ENCODE peak calls at places on chromosomes 13 and 19, in ten cellular contexts. X, Y, W, I, L, U, N, M, H and P are unnamed samples.

GRCh38 chr19:34222386-34222785 is 32.0 kb upstream of the GARRE1 start:
- DNase-seq in N (no peak), L (no peak), H (no peak), U (no peak), W (no peak), X (no peak), Y (no peak), M (no peak), I (no peak), P (no peak)

GRCh38 chr19:44865196-44865767 is 19.2 kb downstream of the NECTIN2 start:
- DNase-seq in M (no peak), N (no peak), U (no peak), L (no peak), H (no peak), W (no peak), I (no peak), Y (no peak), X (no peak), P (no peak)

GRCh38 chr19:51511353-51511752 is 9.8 kb upstream of the SIGLEC12 start:
- DNase-seq in L (no peak), I (no peak), X (no peak), U (no peak), Y (no peak), W (no peak), H (peak), M (peak), N (no peak), P (no peak)

GRCh38 chr19:35264281-35265125 is 4.3 kb upstream of the USF2 start:
- DNase-seq in N (peak), L (no peak), M (peak), X (peak), I (peak), H (no peak), Y (peak), W (no peak), U (no peak), P (peak)

GRCh38 chr19:45761714-45762113 is 7.3 kb downstream of the SIX5 start:
- DNase-seq in U (no peak), L (no peak), H (no peak), W (no peak), I (peak), Y (no peak), N (no peak), M (no peak), X (no peak), P (no peak)

GRCh38 chr19:29645911-29646310 is 19.4 kb upstream of the PLEKHF1 start:
- DNase-seq in X (peak), Y (no peak), W (peak), L (no peak), U (peak), N (no peak), M (no peak), I (no peak), H (no peak), P (no peak)

GRCh38 chr13:104584481-104584880 is 1518.3 kb upstream of the SLC10A2 start:
- DNase-seq in N (no peak), L (no peak), H (no peak), I (no peak), X (no peak), U (no peak), W (no peak), M (no peak), Y (no peak), P (no peak)

GRCh38 chr13:27712421-27712820 is 79.9 kb upstream of the GSX1 start:
- DNase-seq in I (no peak), W (peak), H (no peak), U (peak), X (no peak), L (no peak), M (no peak), N (peak), Y (no peak), P (no peak)

GRCh38 chr13:33057019-33057785 is 41.0 kb downstream of the KL start:
- DNase-seq in L (no peak), U (peak), N (no peak), X (no peak), W (no peak), Y (no peak), I (no peak), H (peak), M (no peak), P (no peak)

GRCh38 chr13:49932066-49932465 is 4.1 kb downstream of the SPRYD7 start:
- DNase-seq in N (no peak), I (no peak), U (no peak), M (no peak), W (no peak), Y (no peak), H (no peak), L (no peak), X (no peak), P (no peak)

DNA sequence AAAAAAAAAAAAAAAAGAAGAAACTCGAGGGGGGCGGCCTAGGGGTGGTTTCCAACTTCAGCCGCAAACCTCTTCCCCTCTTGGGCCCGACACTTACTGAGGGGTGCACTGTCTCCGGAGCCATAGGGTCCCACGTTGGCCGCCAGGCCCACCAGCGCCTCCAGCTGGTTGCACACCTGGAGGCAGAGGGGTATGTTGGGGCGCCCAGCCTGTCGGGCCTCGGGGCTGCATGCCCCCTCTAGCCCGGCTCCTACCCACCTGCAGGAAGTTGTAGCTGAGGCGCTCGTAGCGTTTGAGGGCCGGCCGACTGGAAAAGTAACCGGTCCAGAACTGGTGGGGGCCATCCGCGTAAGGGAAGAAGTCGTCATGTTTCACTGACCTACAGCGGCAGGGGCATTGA is 8.6 kb downstream of the MAN2B1 start:
- DNase-seq in U (no peak), N (no peak), M (no peak), Y (no peak), I (no peak), H (no peak), W (no peak), L (no peak), X (peak), P (no peak)
- TF ChIP-seq CTCF in U (no peak), N (no peak), M (no peak), Y (no peak), I (no peak), H (peak), W (no peak), L (no peak), X (no peak), P (no peak)

GRCh38 chr19:54179262-54179587 is 6.3 kb upstream of the TMC4 start:
- DNase-seq in N (no peak), U (no peak), Y (peak), H (no peak), X (no peak), W (no peak), L (no peak), I (no peak), M (no peak), P (no peak)

GRCh38 chr19:54183431-54183830 is 5.9 kb downstream of the MBOAT7 start:
- DNase-seq in M (no peak), I (peak), X (peak), L (no peak), N (no peak), U (no peak), W (no peak), Y (peak), H (no peak), P (no peak)

GRCh38 chr19:54178581-54179261 is 5.8 kb upstream of the TMC4 start:
- DNase-seq in W (no peak), M (peak), N (no peak), L (no peak), I (peak), U (no peak), Y (peak), H (peak), X (no peak), P (no peak)

GRCh38 chr19:54180691-54181091 is 7.7 kb upstream of the TMC4 start:
- DNase-seq in U (no peak), W (no peak), I (peak), L (no peak), N (no peak), Y (peak), M (no peak), X (no peak), H (no peak), P (no peak)

DNA sequence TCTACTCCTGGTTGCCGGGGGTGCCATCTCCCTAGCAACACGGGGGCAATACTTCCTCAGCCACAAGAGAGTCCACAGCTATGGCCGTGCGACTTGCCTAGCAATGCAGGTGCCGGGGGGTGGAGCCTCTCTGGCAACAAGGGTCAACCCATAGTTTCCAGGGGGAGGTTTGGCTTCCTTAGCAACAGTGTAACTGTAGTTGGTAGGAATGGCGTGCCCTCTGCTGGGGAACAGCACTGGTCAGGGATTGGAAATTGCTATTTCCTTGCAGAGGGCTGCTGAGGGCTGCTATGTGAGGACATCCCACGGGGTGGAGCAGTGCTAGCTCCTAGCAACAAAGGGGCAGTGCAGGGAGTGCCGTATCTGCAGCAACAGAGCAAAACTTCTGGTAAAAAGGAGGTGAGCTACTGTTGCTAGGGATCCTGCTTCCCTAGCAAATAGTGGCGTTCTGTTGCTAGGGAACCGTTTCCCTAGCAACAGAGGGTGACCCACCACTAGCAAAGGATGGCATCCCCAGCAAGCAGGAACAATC is 7.0 kb upstream of the TMC4 start:
- DNase-seq in I (peak), W (no peak), X (no peak), H (peak), Y (peak), L (peak), N (peak), U (no peak), M (peak), P (no peak)
- TF ChIP-seq CTCF in I (no peak), W (no peak), X (no peak), H (peak), Y (peak), L (peak), N (peak), U (no peak), M (no peak), P (no peak)

GRCh38 chr19:55638864-55639359 is 1.9 kb upstream of the ZNF580 start:
- DNase-seq in H (peak), L (no peak), W (peak), N (no peak), X (peak), Y (peak), I (peak), M (peak), U (peak), P (no peak)

GRCh38 chr19:55641376-55642152 is 762 bp downstream of the ZNF580 start:
- DNase-seq in L (no peak), M (no peak), I (peak), N (no peak), U (no peak), X (no peak), W (no peak), H (peak), Y (no peak), P (no peak)

GRCh38 chr19:55640577-55641375 is at the start of gene ZNF580:
- DNase-seq in H (peak), U (peak), N (peak), M (peak), L (no peak), X (peak), W (peak), I (peak), Y (peak), P (peak)

GRCh38 chr19:55642153-55643002 is 1.1 kb upstream of the ZNF581 start:
- DNase-seq in M (peak), W (no peak), N (peak), I (peak), X (no peak), H (no peak), L (no peak), Y (peak), U (no peak), P (peak)

DNA sequence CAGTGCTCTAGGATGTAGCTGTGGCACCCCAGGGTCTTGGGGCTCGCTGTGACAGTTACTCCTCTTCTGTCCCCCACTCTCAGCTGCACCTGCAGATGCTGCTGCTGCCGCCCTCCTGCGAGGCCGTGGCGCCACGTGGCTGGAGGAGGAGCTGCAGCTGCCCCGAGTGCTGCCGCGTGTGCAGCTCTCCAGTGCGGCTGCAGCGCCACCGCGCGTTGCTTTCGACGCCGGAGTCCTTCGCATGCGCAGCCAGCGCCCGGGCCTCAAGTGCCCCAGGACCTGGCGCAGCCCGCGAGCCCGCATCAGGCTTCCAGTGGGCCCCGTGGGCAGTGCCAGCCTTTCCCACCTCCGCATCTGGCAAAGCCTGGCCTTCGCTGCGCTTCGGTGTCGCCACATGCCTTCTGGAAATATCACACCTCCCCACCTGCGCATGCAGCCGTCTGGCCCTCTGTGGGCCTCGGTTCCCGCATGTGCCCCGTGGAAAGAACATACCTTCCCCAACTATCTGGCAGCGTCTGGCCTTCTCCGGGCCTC is 692 bp upstream of the ZNF580 start:
- DNase-seq in W (peak), X (peak), U (peak), N (peak), Y (peak), H (peak), M (peak), I (peak), L (no peak), P (peak)
- TF ChIP-seq CTCF in W (peak), X (peak), U (peak), N (peak), Y (peak), H (peak), M (no peak), I (peak), L (peak), P (no peak)

GRCh38 chr13:74077847-74078246 is 56.4 kb downstream of the KLF12 start:
- DNase-seq in L (no peak), X (no peak), Y (no peak), I (no peak), U (peak), W (no peak), M (no peak), N (no peak), H (no peak), P (no peak)
- TF ChIP-seq CTCF in L (no peak), X (no peak), Y (no peak), I (no peak), U (no peak), W (no peak), M (no peak), N (no peak), H (no peak), P (no peak)

GRCh38 chr19:7832781-7833180 is 2.8 kb downstream of the EVI5L start:
- DNase-seq in H (no peak), L (no peak), M (no peak), Y (no peak), I (no peak), U (peak), W (no peak), X (no peak), N (no peak), P (no peak)

GRCh38 chr19:7830272-7830771 is 304 bp downstream of the EVI5L start:
- DNase-seq in I (no peak), Y (peak), U (no peak), X (peak), L (no peak), H (no peak), M (no peak), W (peak), N (peak), P (no peak)

GRCh38 chr19:7830823-7831222 is 805 bp downstream of the EVI5L start:
- DNase-seq in Y (no peak), I (no peak), M (no peak), W (no peak), X (no peak), H (no peak), U (no peak), N (no peak), L (no peak), P (no peak)

GRCh38 chr19:7832009-7832408 is 2.0 kb downstream of the EVI5L start:
- DNase-seq in M (no peak), Y (peak), U (no peak), X (no peak), H (no peak), N (no peak), L (no peak), W (no peak), I (no peak), P (no peak)

GRCh38 chr19:7831452-7831851 is 1.4 kb downstream of the EVI5L start:
- DNase-seq in L (no peak), X (no peak), M (peak), H (peak), Y (peak), N (peak), U (peak), I (no peak), W (no peak), P (no peak)
- TF ChIP-seq CTCF in L (peak), X (no peak), M (no peak), H (peak), Y (no peak), N (peak), U (peak), I (no peak), W (no peak), P (no peak)

GRCh38 chr19:47002106-47002766 is 17.4 kb upstream of the NPAS1 start:
- DNase-seq in H (peak), X (peak), U (no peak), W (no peak), M (peak), N (peak), I (no peak), Y (no peak), L (no peak), P (no peak)
- TF ChIP-seq CTCF in H (peak), X (peak), U (peak), W (peak), M (no peak), N (peak), I (no peak), Y (no peak), L (no peak), P (no peak)

GRCh38 chr13:98033277-98034247 is 80.1 kb downstream of the IPO5 start:
- DNase-seq in I (no peak), N (no peak), W (no peak), M (peak), L (peak), Y (no peak), U (peak), X (no peak), H (peak), P (no peak)
- TF ChIP-seq CTCF in I (no peak), N (no peak), W (peak), M (no peak), L (peak), Y (no peak), U (peak), X (no peak), H (peak), P (no peak)

GRCh38 chr19:7393459-7393858 is 44.7 kb downstream of the ARHGEF18 start:
- DNase-seq in L (no peak), U (no peak), M (no peak), Y (no peak), W (no peak), I (no peak), H (no peak), N (no peak), X (no peak), P (no peak)
- TF ChIP-seq CTCF in L (no peak), U (no peak), M (no peak), Y (no peak), W (no peak), I (no peak), H (no peak), N (no peak), X (no peak), P (no peak)

GRCh38 chr19:56667311-56667870 is 4.2 kb downstream of the ZNF835 start:
- DNase-seq in U (no peak), M (no peak), W (no peak), N (no peak), Y (no peak), L (no peak), X (no peak), H (no peak), I (no peak), P (no peak)

GRCh38 chr19:56670961-56671612 is 470 bp downstream of the ZNF835 start:
- DNase-seq in L (no peak), W (peak), H (no peak), N (no peak), X (no peak), Y (peak), M (no peak), I (no peak), U (no peak), P (no peak)

GRCh38 chr19:56668676-56669075 is 2.9 kb downstream of the ZNF835 start:
- DNase-seq in U (no peak), H (no peak), L (no peak), M (no peak), W (no peak), X (no peak), I (no peak), Y (no peak), N (no peak), P (no peak)

GRCh38 chr19:56670401-56670960 is 1.1 kb downstream of the ZNF835 start:
- DNase-seq in W (no peak), I (no peak), X (no peak), N (no peak), L (no peak), M (no peak), U (no peak), Y (no peak), H (no peak), P (no peak)

DNA sequence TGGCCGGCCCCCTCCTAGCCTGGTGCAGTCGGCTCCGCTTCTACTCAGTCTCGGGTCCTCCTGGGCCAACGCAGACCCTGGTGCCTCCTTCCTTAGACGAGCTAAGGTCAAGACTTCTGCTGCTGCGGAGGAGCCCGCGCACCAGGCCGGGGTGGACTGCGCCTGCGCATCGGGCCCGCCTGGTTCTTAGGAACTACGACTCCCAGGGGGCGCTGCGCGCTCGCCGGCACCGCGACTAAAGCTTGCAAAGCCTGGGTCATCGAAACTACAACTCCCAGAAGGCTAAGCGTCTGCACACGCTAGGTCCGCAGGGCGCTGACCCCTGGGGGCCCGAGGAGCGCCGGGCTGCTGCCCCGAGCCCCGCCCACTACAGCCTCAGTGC is at the start of gene ZNF835:
- DNase-seq in M (no peak), U (no peak), L (peak), I (peak), N (peak), Y (peak), H (peak), X (peak), W (peak), P (peak)
- TF ChIP-seq CTCF in M (no peak), U (no peak), L (no peak), I (peak), N (no peak), Y (peak), H (no peak), X (peak), W (peak), P (no peak)

DNA sequence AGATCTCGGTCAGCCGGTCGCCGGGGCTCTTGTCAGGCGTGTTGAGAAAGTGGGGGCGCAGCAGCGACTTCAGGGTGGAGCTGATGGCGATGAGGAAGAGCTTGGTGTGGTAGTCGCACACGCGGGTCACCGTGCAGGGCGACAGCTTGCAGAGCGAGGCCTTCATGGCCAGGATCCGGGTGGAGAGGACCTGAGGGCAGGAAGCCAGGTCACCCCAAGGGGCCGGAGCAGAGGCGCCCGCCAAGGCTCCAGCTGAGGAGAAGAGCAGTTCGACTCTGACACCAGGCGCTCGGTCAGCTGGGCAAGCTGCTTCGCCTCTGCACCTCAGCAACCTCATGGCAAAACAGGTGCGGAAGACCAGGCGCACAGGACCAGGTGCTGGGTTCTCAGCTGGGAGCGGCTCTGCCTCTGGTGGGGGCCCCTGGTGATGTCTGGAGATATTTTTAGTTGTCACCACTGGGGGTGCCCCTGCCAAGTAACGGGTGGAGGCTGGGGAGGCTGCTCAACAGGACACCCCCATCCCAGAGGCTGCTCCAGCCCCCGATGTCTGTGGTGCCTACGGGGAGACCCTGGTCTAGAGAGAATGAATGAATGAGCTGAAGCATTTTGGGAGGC is 15.9 kb downstream of the CFD start:
- DNase-seq in L (no peak), X (no peak), Y (no peak), M (no peak), N (no peak), H (no peak), U (no peak), I (no peak), W (no peak), P (no peak)
- TF ChIP-seq CTCF in L (no peak), X (no peak), Y (no peak), M (no peak), N (no peak), H (no peak), U (no peak), I (no peak), W (no peak), P (no peak)